ENCODE peak calls at places on chromosome 7, in ten cellular contexts. One of them, this sample, is unnamed.
A peak's percentile ranks its signal among the peaks of the same experiment; 100 is the strongest.

GRCh38 chr7:2594599-2594998 is 35.8 kb downstream of the IQCE start:
- DNase-seq in prostate gland: no peak
- DNase-seq in uterus: no peak
- DNase-seq in GM23338: no peak
- DNase-seq in A673: no peak
- DNase-seq in Peyer's patch: no peak
- DNase-seq in body of pancreas: no peak
- DNase-seq in fibroblast of mammary gland: no peak
- DNase-seq in IMR-90: no peak
- DNase-seq in retinal pigment epithelial cell: no peak
- DNase-seq in this sample: no peak

GRCh38 chr7:158814637-158815036 is 14.7 kb downstream of the ESYT2 start:
- DNase-seq in A673: peak; percentile 76
- DNase-seq in retinal pigment epithelial cell: no peak
- DNase-seq in IMR-90: no peak
- DNase-seq in Peyer's patch: no peak
- DNase-seq in GM23338: no peak
- DNase-seq in prostate gland: no peak
- DNase-seq in fibroblast of mammary gland: no peak
- DNase-seq in uterus: no peak
- DNase-seq in body of pancreas: no peak
- DNase-seq in this sample: no peak

GRCh38 chr7:63030061-63030460 is 968.6 kb upstream of the ZNF722 start:
- DNase-seq in fibroblast of mammary gland: no peak
- DNase-seq in Peyer's patch: no peak
- DNase-seq in prostate gland: no peak
- DNase-seq in uterus: no peak
- DNase-seq in GM23338: no peak
- DNase-seq in retinal pigment epithelial cell: no peak
- DNase-seq in body of pancreas: no peak
- DNase-seq in A673: no peak
- DNase-seq in IMR-90: no peak
- DNase-seq in this sample: no peak

GRCh38 chr7:31776616-31777015 is 89.6 kb downstream of the PPP1R17 start:
- DNase-seq in IMR-90: peak; percentile 84
- DNase-seq in A673: no peak
- DNase-seq in retinal pigment epithelial cell: peak; percentile 14
- DNase-seq in fibroblast of mammary gland: peak; percentile 60
- DNase-seq in body of pancreas: no peak
- DNase-seq in Peyer's patch: no peak
- DNase-seq in uterus: no peak
- DNase-seq in prostate gland: no peak
- DNase-seq in GM23338: no peak
- DNase-seq in this sample: no peak

GRCh38 chr7:29937132-29937531 is 52.5 kb downstream of the SCRN1 start:
- DNase-seq in prostate gland: no peak
- DNase-seq in A673: no peak
- DNase-seq in uterus: no peak
- DNase-seq in GM23338: no peak
- DNase-seq in body of pancreas: no peak
- DNase-seq in Peyer's patch: no peak
- DNase-seq in retinal pigment epithelial cell: no peak
- DNase-seq in IMR-90: no peak
- DNase-seq in fibroblast of mammary gland: no peak
- DNase-seq in this sample: no peak

GRCh38 chr7:68729361-68729760 is 868.9 kb upstream of the AUTS2 start:
- DNase-seq in body of pancreas: no peak
- DNase-seq in GM23338: no peak
- DNase-seq in uterus: no peak
- DNase-seq in IMR-90: no peak
- DNase-seq in prostate gland: no peak
- DNase-seq in retinal pigment epithelial cell: no peak
- DNase-seq in A673: no peak
- DNase-seq in fibroblast of mammary gland: no peak
- DNase-seq in Peyer's patch: no peak
- DNase-seq in this sample: no peak

GRCh38 chr7:94391716-94392390 is 2.8 kb upstream of the COL1A2 start:
- DNase-seq in IMR-90: peak; percentile 88
- DNase-seq in prostate gland: no peak
- DNase-seq in Peyer's patch: no peak
- DNase-seq in uterus: peak; percentile 46
- DNase-seq in GM23338: peak; percentile 66
- DNase-seq in retinal pigment epithelial cell: no peak
- DNase-seq in fibroblast of mammary gland: peak; percentile 72
- DNase-seq in A673: no peak
- DNase-seq in body of pancreas: no peak
- DNase-seq in this sample: no peak

GRCh38 chr7:47568569-47568968 is 13.3 kb downstream of the TNS3 start:
- DNase-seq in body of pancreas: peak; percentile 86
- DNase-seq in retinal pigment epithelial cell: no peak
- DNase-seq in Peyer's patch: no peak
- DNase-seq in A673: no peak
- DNase-seq in IMR-90: no peak
- DNase-seq in prostate gland: no peak
- DNase-seq in fibroblast of mammary gland: no peak
- DNase-seq in uterus: no peak
- DNase-seq in GM23338: no peak
- DNase-seq in this sample: no peak

GRCh38 chr7:21543528-21544302 is 876 bp downstream of the DNAH11 start:
- DNase-seq in A673: peak; percentile 11
- DNase-seq in retinal pigment epithelial cell: no peak
- DNase-seq in IMR-90: no peak
- DNase-seq in Peyer's patch: no peak
- DNase-seq in fibroblast of mammary gland: peak; percentile 6
- DNase-seq in body of pancreas: no peak
- DNase-seq in uterus: no peak
- DNase-seq in prostate gland: no peak
- DNase-seq in GM23338: peak; percentile 55
- DNase-seq in this sample: no peak

GRCh38 chr7:38169862-38170261 is 8.2 kb upstream of the STARD3NL start:
- DNase-seq in body of pancreas: peak; percentile 42
- DNase-seq in fibroblast of mammary gland: peak; percentile 85
- DNase-seq in uterus: no peak
- DNase-seq in retinal pigment epithelial cell: peak; percentile 69
- DNase-seq in GM23338: no peak
- DNase-seq in prostate gland: peak; percentile 18
- DNase-seq in A673: no peak
- DNase-seq in Peyer's patch: peak; percentile 18
- DNase-seq in IMR-90: peak; percentile 77
- DNase-seq in this sample: peak; percentile 16

GRCh38 chr7:79502151-79502550 is 48.7 kb upstream of the MAGI2 start:
- DNase-seq in uterus: no peak
- DNase-seq in body of pancreas: no peak
- DNase-seq in fibroblast of mammary gland: no peak
- DNase-seq in prostate gland: no peak
- DNase-seq in A673: no peak
- DNase-seq in IMR-90: no peak
- DNase-seq in Peyer's patch: no peak
- DNase-seq in retinal pigment epithelial cell: no peak
- DNase-seq in GM23338: peak; percentile 18
- DNase-seq in this sample: no peak

GRCh38 chr7:101362334-101363195 is at the start of gene COL26A1:
- DNase-seq in uterus: no peak
- DNase-seq in retinal pigment epithelial cell: no peak
- DNase-seq in GM23338: peak; percentile 76
- DNase-seq in prostate gland: peak; percentile 38
- DNase-seq in Peyer's patch: no peak
- DNase-seq in fibroblast of mammary gland: no peak
- DNase-seq in A673: peak; percentile 10
- DNase-seq in IMR-90: no peak
- DNase-seq in body of pancreas: peak; percentile 50
- DNase-seq in this sample: no peak

GRCh38 chr7:36260481-36260880 is 107.4 kb downstream of the EEPD1 start:
- DNase-seq in retinal pigment epithelial cell: no peak
- DNase-seq in GM23338: no peak
- DNase-seq in uterus: no peak
- DNase-seq in fibroblast of mammary gland: no peak
- DNase-seq in A673: no peak
- DNase-seq in IMR-90: no peak
- DNase-seq in Peyer's patch: no peak
- DNase-seq in prostate gland: no peak
- DNase-seq in body of pancreas: no peak
- DNase-seq in this sample: no peak

GRCh38 chr7:2934984-2935740 is 91.1 kb upstream of the GNA12 start:
- DNase-seq in fibroblast of mammary gland: no peak
- DNase-seq in retinal pigment epithelial cell: no peak
- DNase-seq in prostate gland: no peak
- DNase-seq in Peyer's patch: no peak
- DNase-seq in IMR-90: no peak
- DNase-seq in A673: no peak
- DNase-seq in uterus: no peak
- DNase-seq in body of pancreas: no peak
- DNase-seq in GM23338: no peak
- DNase-seq in this sample: no peak

GRCh38 chr7:158646766-158647474 is 57.7 kb downstream of the NCAPG2 start:
- DNase-seq in retinal pigment epithelial cell: no peak
- DNase-seq in fibroblast of mammary gland: no peak
- DNase-seq in GM23338: peak; percentile 74
- DNase-seq in prostate gland: no peak
- DNase-seq in IMR-90: no peak
- DNase-seq in A673: peak; percentile 34
- DNase-seq in uterus: no peak
- DNase-seq in body of pancreas: peak; percentile 14
- DNase-seq in Peyer's patch: no peak
- DNase-seq in this sample: no peak

GRCh38 chr7:150978136-150978789 is at the start of gene KCNH2:
- DNase-seq in uterus: peak; percentile 52
- DNase-seq in A673: peak; percentile 83
- DNase-seq in Peyer's patch: peak; percentile 39
- DNase-seq in fibroblast of mammary gland: no peak
- DNase-seq in prostate gland: no peak
- DNase-seq in retinal pigment epithelial cell: no peak
- DNase-seq in IMR-90: no peak
- DNase-seq in GM23338: peak; percentile 88
- DNase-seq in body of pancreas: no peak
- DNase-seq in this sample: no peak
- H3K4me3 ChIP-seq in uterus: peak within 1 kb of the TSS; percentile 45
- H3K4me3 ChIP-seq in A673: peak within 1 kb of the TSS; percentile 42
- H3K4me3 ChIP-seq in Peyer's patch: peak within 1 kb of the TSS; percentile 53
- H3K4me3 ChIP-seq in fibroblast of mammary gland: no peak within 1 kb of the TSS
- H3K4me3 ChIP-seq in prostate gland: peak within 1 kb of the TSS; percentile 36
- H3K4me3 ChIP-seq in retinal pigment epithelial cell: peak within 1 kb of the TSS; percentile 47
- H3K4me3 ChIP-seq in IMR-90: peak within 1 kb of the TSS; percentile 29
- H3K4me3 ChIP-seq in GM23338: peak within 1 kb of the TSS; percentile 82
- H3K4me3 ChIP-seq in body of pancreas: no peak within 1 kb of the TSS
- H3K4me3 ChIP-seq in this sample: peak within 1 kb of the TSS; percentile 62

GRCh38 chr7:149497467-149498261 is at the start of gene ZNF746:
- DNase-seq in GM23338: peak; percentile 92
- DNase-seq in prostate gland: peak; percentile 72
- DNase-seq in IMR-90: peak; percentile 76
- DNase-seq in A673: peak; percentile 91
- DNase-seq in retinal pigment epithelial cell: peak; percentile 34
- DNase-seq in body of pancreas: peak; percentile 86
- DNase-seq in Peyer's patch: peak; percentile 77
- DNase-seq in uterus: peak; percentile 66
- DNase-seq in fibroblast of mammary gland: peak; percentile 75
- DNase-seq in this sample: no peak
- TF ChIP-seq CTCF in GM23338: no peak
- TF ChIP-seq CTCF in prostate gland: peak; percentile 81
- TF ChIP-seq CTCF in IMR-90: peak; percentile 85
- TF ChIP-seq CTCF in A673: peak; percentile 43
- TF ChIP-seq CTCF in retinal pigment epithelial cell: peak; percentile 50
- TF ChIP-seq CTCF in body of pancreas: peak; percentile 26
- TF ChIP-seq CTCF in Peyer's patch: peak; percentile 92
- TF ChIP-seq CTCF in uterus: peak; percentile 77
- TF ChIP-seq CTCF in fibroblast of mammary gland: peak; percentile 36
- TF ChIP-seq CTCF in this sample: peak; percentile 34

DNA sequence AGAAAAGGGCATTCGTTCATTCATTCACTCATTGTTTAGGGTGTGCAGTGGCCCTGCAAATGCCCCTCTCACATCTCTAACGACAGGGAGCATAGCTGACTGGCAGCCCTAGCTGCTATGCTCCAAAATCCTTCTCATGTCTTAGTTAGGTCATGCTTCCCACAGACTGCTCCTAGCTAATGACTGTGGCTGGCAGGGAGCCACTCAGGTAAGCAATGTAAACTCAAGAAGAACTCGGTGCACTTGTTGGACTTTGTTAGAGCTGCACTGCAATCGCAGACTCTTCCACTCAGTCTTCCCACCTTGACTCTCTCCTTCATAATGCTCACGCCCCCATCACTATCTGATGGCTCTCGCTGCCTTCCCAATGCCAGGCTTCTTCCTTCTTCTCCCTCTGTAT is 24.1 kb downstream of the OR9A2 start:
- DNase-seq in GM23338: no peak
- DNase-seq in Peyer's patch: no peak
- DNase-seq in fibroblast of mammary gland: no peak
- DNase-seq in A673: no peak
- DNase-seq in uterus: no peak
- DNase-seq in retinal pigment epithelial cell: no peak
- DNase-seq in body of pancreas: peak; percentile 60
- DNase-seq in prostate gland: peak; percentile 84
- DNase-seq in IMR-90: no peak
- DNase-seq in this sample: no peak
- H3K4me3 ChIP-seq in GM23338: no peak overlapping the region
- H3K4me3 ChIP-seq in Peyer's patch: no peak overlapping the region
- H3K4me3 ChIP-seq in fibroblast of mammary gland: no peak overlapping the region
- H3K4me3 ChIP-seq in A673: no peak overlapping the region
- H3K4me3 ChIP-seq in uterus: no peak overlapping the region
- H3K4me3 ChIP-seq in retinal pigment epithelial cell: no peak overlapping the region
- H3K4me3 ChIP-seq in body of pancreas: no peak overlapping the region
- H3K4me3 ChIP-seq in prostate gland: no peak overlapping the region
- H3K4me3 ChIP-seq in IMR-90: no peak overlapping the region
- H3K4me3 ChIP-seq in this sample: peak overlapping the region; percentile 56

GRCh38 chr7:99460651-99461050 is 5.3 kb downstream of the ATP5MF start:
- DNase-seq in uterus: no peak
- DNase-seq in body of pancreas: no peak
- DNase-seq in prostate gland: peak; percentile 73
- DNase-seq in fibroblast of mammary gland: no peak
- DNase-seq in IMR-90: no peak
- DNase-seq in Peyer's patch: no peak
- DNase-seq in retinal pigment epithelial cell: no peak
- DNase-seq in GM23338: no peak
- DNase-seq in A673: no peak
- DNase-seq in this sample: no peak

GRCh38 chr7:99457646-99458493 is 8.1 kb downstream of the ATP5MF start:
- DNase-seq in GM23338: no peak
- DNase-seq in body of pancreas: no peak
- DNase-seq in prostate gland: no peak
- DNase-seq in Peyer's patch: no peak
- DNase-seq in retinal pigment epithelial cell: no peak
- DNase-seq in A673: no peak
- DNase-seq in uterus: no peak
- DNase-seq in IMR-90: no peak
- DNase-seq in fibroblast of mammary gland: no peak
- DNase-seq in this sample: no peak

GRCh38 chr7:99457050-99457645 is 8.8 kb downstream of the ATP5MF start:
- DNase-seq in Peyer's patch: no peak
- DNase-seq in GM23338: no peak
- DNase-seq in body of pancreas: no peak
- DNase-seq in IMR-90: no peak
- DNase-seq in retinal pigment epithelial cell: no peak
- DNase-seq in A673: no peak
- DNase-seq in uterus: no peak
- DNase-seq in prostate gland: no peak
- DNase-seq in fibroblast of mammary gland: no peak
- DNase-seq in this sample: no peak

GRCh38 chr7:99459087-99459486 is 6.9 kb downstream of the ATP5MF start:
- DNase-seq in A673: peak; percentile 48
- DNase-seq in body of pancreas: no peak
- DNase-seq in IMR-90: no peak
- DNase-seq in uterus: no peak
- DNase-seq in retinal pigment epithelial cell: no peak
- DNase-seq in Peyer's patch: no peak
- DNase-seq in GM23338: peak; percentile 82
- DNase-seq in fibroblast of mammary gland: peak; percentile 44
- DNase-seq in prostate gland: no peak
- DNase-seq in this sample: no peak

GRCh38 chr7:99461221-99461620 is 4.7 kb downstream of the ATP5MF start:
- DNase-seq in body of pancreas: no peak
- DNase-seq in IMR-90: no peak
- DNase-seq in prostate gland: no peak
- DNase-seq in fibroblast of mammary gland: no peak
- DNase-seq in GM23338: peak; percentile 35
- DNase-seq in A673: no peak
- DNase-seq in retinal pigment epithelial cell: no peak
- DNase-seq in uterus: no peak
- DNase-seq in Peyer's patch: no peak
- DNase-seq in this sample: no peak
- TF ChIP-seq CTCF in body of pancreas: no peak
- TF ChIP-seq CTCF in IMR-90: no peak
- TF ChIP-seq CTCF in prostate gland: no peak
- TF ChIP-seq CTCF in fibroblast of mammary gland: peak; percentile 9
- TF ChIP-seq CTCF in GM23338: peak; percentile 11
- TF ChIP-seq CTCF in A673: no peak
- TF ChIP-seq CTCF in retinal pigment epithelial cell: peak; percentile 2
- TF ChIP-seq CTCF in uterus: no peak
- TF ChIP-seq CTCF in Peyer's patch: no peak
- TF ChIP-seq CTCF in this sample: no peak

This sample was measured in thoracic aorta.